ENCODE peak calls at places on chromosomes 6 and 20, in ten cellular contexts. I is tibial artery, M is CD14-positive monocyte, C is brain microvascular endothelial cell, A is A549, E is astrocyte of the spinal cord, P is fibroblast of mammary gland, G is kidney epithelial cell, D is neural progenitor cell, H is H9. L is an unnamed sample.

GRCh38 chr6:118750143-118750542 is 98.8 kb upstream of the CEP85L start:
- DNase-seq in C (peak), I (no peak), H (no peak), M (no peak), A (no peak), P (no peak), D (no peak), E (peak), G (no peak), L (no peak)

GRCh38 chr20:57459278-57459677 is 65.7 kb downstream of the CTCFL start:
- DNase-seq in E (no peak), H (no peak), C (no peak), A (no peak), D (no peak), P (no peak), M (no peak), G (no peak), I (no peak), L (no peak)

GRCh38 chr6:40999498-41000070 is 39.4 kb downstream of the UNC5CL start:
- DNase-seq in H (peak), D (peak), G (no peak), A (peak), M (peak), I (no peak), E (peak), C (no peak), P (peak), L (peak)

GRCh38 chr6:139868576-139868975 is 494.1 kb upstream of the CITED2 start:
- DNase-seq in G (no peak), H (no peak), C (no peak), A (no peak), E (no peak), I (no peak), P (no peak), D (no peak), M (no peak), L (no peak)

GRCh38 chr6:136920858-136921520 is 1.1 kb upstream of the SLC35D3 start:
- DNase-seq in H (peak), I (no peak), G (no peak), A (no peak), D (peak), P (peak), C (no peak), E (peak), M (no peak), L (no peak)

GRCh38 chr6:106339334-106340029 is 13.9 kb upstream of the ATG5 start:
- DNase-seq in P (peak), G (peak), C (peak), M (peak), H (peak), I (no peak), A (peak), E (peak), D (peak), L (peak)

GRCh38 chr6:138830273-138830672 is 34.4 kb downstream of the ECT2L start:
- DNase-seq in H (no peak), A (no peak), E (no peak), I (no peak), M (no peak), G (no peak), P (no peak), D (no peak), C (no peak), L (no peak)

GRCh38 chr6:57432162-57432561 is 114.7 kb downstream of the PRIM2 start:
- DNase-seq in H (no peak), C (no peak), E (peak), D (no peak), I (no peak), P (peak), M (no peak), G (no peak), A (no peak), L (peak)

GRCh38 chr6:130150906-130151305 is 71.8 kb downstream of the SAMD3 start:
- DNase-seq in D (no peak), H (no peak), P (no peak), E (no peak), M (no peak), I (no peak), G (no peak), A (no peak), C (no peak), L (no peak)

GRCh38 chr6:166266336-166266735 is 41.9 kb downstream of the PRR18 start:
- DNase-seq in D (no peak), H (no peak), E (no peak), P (no peak), I (no peak), G (peak), C (no peak), M (no peak), A (no peak), L (peak)

GRCh38 chr20:3405696-3406358 is 1.6 kb downstream of the DNAAF9 start:
- DNase-seq in C (no peak), M (no peak), D (no peak), P (peak), H (no peak), E (no peak), I (no peak), G (no peak), A (no peak), L (no peak)

GRCh38 chr6:83867527-83868161 is 8.2 kb downstream of the CYB5R4 start:
- DNase-seq in H (no peak), I (peak), M (peak), P (peak), D (peak), C (peak), E (peak), G (no peak), A (peak), L (peak)

GRCh38 chr6:7142228-7142801 is 34.6 kb downstream of the RREB1 start:
- DNase-seq in G (no peak), D (no peak), C (no peak), E (no peak), A (no peak), I (no peak), H (no peak), P (no peak), M (no peak), L (no peak)

GRCh38 chr6:14792118-14792955 is 453.5 kb upstream of the JARID2 start:
- DNase-seq in E (no peak), I (no peak), G (no peak), D (no peak), P (peak), A (no peak), H (no peak), M (no peak), C (no peak), L (no peak)

GRCh38 chr20:8854566-8854965 is 214.3 kb upstream of the PLCB4 start:
- DNase-seq in P (peak), M (no peak), I (peak), H (no peak), G (no peak), C (peak), A (no peak), D (peak), E (peak), L (no peak)

GRCh38 chr20:36887779-36888133 is 11.8 kb downstream of the TLDC2 start:
- DNase-seq in M (no peak), H (no peak), C (no peak), I (no peak), P (peak), G (no peak), E (no peak), D (peak), A (no peak), L (no peak)

GRCh38 chr6:129029778-129030177 is 146.8 kb downstream of the LAMA2 start:
- DNase-seq in G (no peak), P (peak), I (no peak), D (no peak), A (no peak), E (peak), H (no peak), M (no peak), C (no peak), L (no peak)

GRCh38 chr6:169896826-169897456 is 145.5 kb downstream of the ERMARD start:
- DNase-seq in E (no peak), A (no peak), G (no peak), M (no peak), H (no peak), P (no peak), C (no peak), I (no peak), D (no peak), L (no peak)

GRCh38 chr6:156658596-156659316 is 118.4 kb upstream of the ARID1B start:
- DNase-seq in G (no peak), A (no peak), C (no peak), H (no peak), M (no peak), D (peak), E (no peak), P (peak), I (no peak), L (no peak)

GRCh38 chr6:56916849-56917551 is 37.9 kb upstream of the BEND6 start:
- DNase-seq in D (no peak), I (no peak), M (no peak), A (no peak), P (no peak), H (no peak), E (peak), G (no peak), C (no peak), L (no peak)

GRCh38 chr20:47167846-47168245 is 188.7 kb downstream of the ZMYND8 start:
- DNase-seq in E (no peak), C (no peak), D (peak), G (no peak), I (no peak), A (no peak), P (no peak), M (no peak), H (no peak), L (no peak)

GRCh38 chr20:9705722-9706476 is 133.0 kb downstream of the PAK5 start:
- DNase-seq in A (no peak), C (no peak), G (no peak), M (no peak), I (no peak), D (no peak), E (no peak), P (no peak), H (no peak), L (no peak)

GRCh38 chr20:58908216-58908615 is 55.7 kb downstream of the GNAS start:
- DNase-seq in M (no peak), A (no peak), I (no peak), E (no peak), G (no peak), H (no peak), D (no peak), P (no peak), C (no peak), L (no peak)

GRCh38 chr20:22490287-22491187 is 93.8 kb downstream of the FOXA2 start:
- DNase-seq in P (peak), M (no peak), I (no peak), H (peak), G (peak), C (no peak), D (peak), A (peak), E (no peak), L (peak)

GRCh38 chr6:88650029-88650619 is 313.3 kb downstream of the RNGTT start:
- DNase-seq in E (peak), I (no peak), H (no peak), A (no peak), G (peak), D (no peak), M (no peak), C (peak), P (peak), L (no peak)

GRCh38 chr20:6178537-6178936 is 55.7 kb upstream of the FERMT1 start:
- DNase-seq in E (peak), C (peak), M (no peak), G (peak), I (no peak), D (peak), A (peak), P (peak), H (no peak), L (peak)

GRCh38 chr6:145787688-145788087 is 26.9 kb downstream of the FBXO30 start:
- DNase-seq in A (no peak), H (no peak), D (no peak), P (no peak), I (no peak), E (no peak), M (no peak), G (no peak), C (no peak), L (no peak)

GRCh38 chr6:70310063-70310694 is 7.3 kb upstream of the COL9A1 start:
- DNase-seq in G (peak), M (no peak), H (no peak), E (peak), I (no peak), P (peak), C (peak), D (peak), A (peak), L (peak)

GRCh38 chr6:12801141-12801540 is 84.6 kb downstream of the PHACTR1 start:
- DNase-seq in A (no peak), M (no peak), D (no peak), P (no peak), E (no peak), C (no peak), I (no peak), G (no peak), H (no peak), L (peak)

GRCh38 chr20:22775671-22776139 is 191.3 kb upstream of the FOXA2 start:
- DNase-seq in I (no peak), H (no peak), E (peak), C (peak), M (no peak), A (peak), D (no peak), G (peak), P (peak), L (peak)

GRCh38 chr6:3750324-3751018 is 1.0 kb downstream of the PXDC1 start:
- DNase-seq in E (peak), P (peak), H (peak), D (peak), C (peak), I (peak), M (no peak), G (no peak), A (no peak), L (peak)

GRCh38 chr6:81795890-81796289 is 43.4 kb upstream of the TENT5A start:
- DNase-seq in A (no peak), M (no peak), I (no peak), H (no peak), E (no peak), G (no peak), D (no peak), P (no peak), C (no peak), L (no peak)

GRCh38 chr20:43954704-43955243 is 40.1 kb downstream of the TOX2 start:
- DNase-seq in A (no peak), E (no peak), C (no peak), P (peak), H (no peak), I (no peak), M (peak), G (no peak), D (no peak), L (peak)

GRCh38 chr20:43957392-43957791 is 42.7 kb downstream of the TOX2 start:
- DNase-seq in A (no peak), D (no peak), M (no peak), C (no peak), P (no peak), H (no peak), E (no peak), G (no peak), I (no peak), L (no peak)

GRCh38 chr20:43949741-43950618 is 35.3 kb downstream of the TOX2 start:
- DNase-seq in G (no peak), E (no peak), A (no peak), P (no peak), H (no peak), D (no peak), M (peak), C (peak), I (no peak), L (no peak)

GRCh38 chr20:43955244-43956191 is 40.9 kb downstream of the TOX2 start:
- DNase-seq in D (no peak), M (peak), A (peak), C (peak), H (no peak), G (peak), E (peak), I (no peak), P (peak), L (peak)

GRCh38 chr20:43953919-43954617 is 39.4 kb downstream of the TOX2 start:
- DNase-seq in G (no peak), C (no peak), D (no peak), H (no peak), I (no peak), M (no peak), E (peak), P (peak), A (no peak), L (no peak)
- TF ChIP-seq CTCF in G (no peak), C (no peak), D (no peak), H (peak), I (no peak), M (no peak), E (no peak), P (no peak), A (no peak), L (no peak)

GRCh38 chr6:107657755-107658461 is 166.2 kb downstream of the SCML4 start:
- DNase-seq in P (peak), H (peak), C (peak), E (peak), G (peak), I (peak), D (no peak), M (peak), A (no peak), L (peak)
- TF ChIP-seq CTCF in P (no peak), H (peak), C (peak), E (peak), G (peak), I (no peak), D (no peak), M (peak), A (no peak), L (peak)

DNA sequence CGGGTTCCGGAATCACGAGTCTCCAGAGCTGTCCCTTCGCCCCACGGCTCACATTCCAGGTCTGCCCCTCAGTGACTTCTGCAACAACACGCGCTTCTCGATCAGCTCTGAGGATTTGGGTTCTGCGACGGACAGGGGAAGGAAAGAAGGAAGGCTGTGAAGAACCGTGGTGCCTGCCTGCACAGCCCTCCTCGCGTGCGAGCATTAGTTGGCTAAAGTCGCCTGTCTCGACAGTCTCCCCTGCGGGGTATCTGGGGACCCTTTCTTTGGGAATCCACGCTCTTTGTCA is 23.1 kb downstream of the VPS52 start:
- DNase-seq in C (no peak), A (no peak), P (peak), D (peak), E (no peak), I (no peak), H (no peak), M (no peak), G (no peak), L (peak)
- TF ChIP-seq CTCF in C (no peak), A (no peak), P (no peak), D (no peak), E (no peak), I (no peak), H (no peak), M (peak), G (no peak), L (no peak)

GRCh38 chr6:9801255-9801757 is 613.6 kb downstream of the TFAP2A start:
- DNase-seq in P (no peak), C (no peak), I (no peak), D (no peak), H (no peak), A (no peak), G (no peak), M (no peak), E (no peak), L (no peak)

DNA sequence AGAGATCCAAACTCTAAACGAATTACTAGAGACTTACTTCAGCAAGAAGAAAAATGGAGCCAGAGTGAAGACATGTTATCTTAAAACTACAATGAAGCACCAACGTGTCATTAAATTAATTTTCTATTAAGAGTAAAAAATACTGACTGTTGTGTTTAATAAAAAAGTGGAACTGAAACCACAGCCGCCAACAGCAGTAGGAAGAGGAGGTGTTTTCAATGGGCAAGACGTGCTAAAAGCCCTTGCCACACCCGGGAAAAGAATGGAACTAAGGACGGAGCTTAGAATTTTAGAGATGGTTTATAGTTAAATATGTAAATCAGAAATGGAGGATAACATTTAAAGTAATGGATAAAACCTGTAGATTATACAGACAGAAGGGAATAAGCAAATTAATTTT is 608.7 kb downstream of the TFAP2A start:
- DNase-seq in I (no peak), M (no peak), P (no peak), D (no peak), C (no peak), G (no peak), E (no peak), A (no peak), H (no peak), L (no peak)
- TF ChIP-seq CTCF in I (no peak), M (no peak), P (no peak), D (no peak), C (no peak), G (no peak), E (no peak), A (no peak), H (no peak), L (no peak)

DNA sequence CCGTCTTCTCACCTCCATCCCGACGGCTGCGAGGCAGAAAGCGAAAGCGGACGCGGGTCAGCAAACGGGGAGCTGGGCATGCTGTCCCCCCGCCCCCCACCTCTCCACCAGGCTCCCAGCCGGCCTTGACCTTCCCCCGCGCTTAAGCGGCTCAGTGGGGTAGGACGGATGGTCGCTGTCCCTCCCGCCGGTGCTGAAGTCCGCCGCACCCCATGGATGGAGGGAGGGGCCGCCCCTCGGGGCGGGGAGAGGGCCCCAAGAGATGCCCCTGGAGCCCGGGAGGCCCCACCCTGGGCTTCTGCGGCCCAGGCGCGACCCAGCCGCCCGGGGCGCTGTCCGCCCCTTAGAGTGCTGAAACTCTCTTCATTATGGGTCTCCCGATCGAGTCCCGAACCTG is at the start of gene KCNB1:
- DNase-seq in D (peak), C (peak), I (peak), G (no peak), H (peak), P (peak), A (peak), E (peak), M (no peak), L (peak)
- TF ChIP-seq CTCF in D (peak), C (no peak), I (peak), G (no peak), H (no peak), P (no peak), A (no peak), E (peak), M (peak), L (no peak)

DNA sequence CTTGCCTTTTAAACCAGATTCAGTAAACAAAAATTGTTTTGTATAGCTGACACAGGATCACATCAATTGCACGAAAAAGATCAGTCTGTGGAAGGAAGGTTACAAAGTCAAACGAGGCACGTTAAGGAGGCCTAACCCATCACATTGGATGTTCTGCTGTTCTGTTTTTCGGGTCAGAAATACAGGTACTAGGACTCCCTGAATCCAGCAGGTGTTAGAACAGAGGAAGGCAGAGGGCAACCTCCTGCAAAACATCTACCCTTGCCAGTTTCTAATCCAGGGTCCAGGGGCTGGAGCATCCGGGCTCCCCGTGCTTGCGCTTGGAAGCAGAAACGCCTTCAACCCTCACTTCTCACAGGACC is 64.6 kb downstream of the PLG start:
- DNase-seq in C (no peak), P (no peak), G (no peak), M (no peak), D (no peak), E (no peak), I (no peak), A (no peak), H (no peak), L (no peak)
- TF ChIP-seq CTCF in C (no peak), P (no peak), G (no peak), M (no peak), D (no peak), E (no peak), I (no peak), A (no peak), H (no peak), L (no peak)

DNA sequence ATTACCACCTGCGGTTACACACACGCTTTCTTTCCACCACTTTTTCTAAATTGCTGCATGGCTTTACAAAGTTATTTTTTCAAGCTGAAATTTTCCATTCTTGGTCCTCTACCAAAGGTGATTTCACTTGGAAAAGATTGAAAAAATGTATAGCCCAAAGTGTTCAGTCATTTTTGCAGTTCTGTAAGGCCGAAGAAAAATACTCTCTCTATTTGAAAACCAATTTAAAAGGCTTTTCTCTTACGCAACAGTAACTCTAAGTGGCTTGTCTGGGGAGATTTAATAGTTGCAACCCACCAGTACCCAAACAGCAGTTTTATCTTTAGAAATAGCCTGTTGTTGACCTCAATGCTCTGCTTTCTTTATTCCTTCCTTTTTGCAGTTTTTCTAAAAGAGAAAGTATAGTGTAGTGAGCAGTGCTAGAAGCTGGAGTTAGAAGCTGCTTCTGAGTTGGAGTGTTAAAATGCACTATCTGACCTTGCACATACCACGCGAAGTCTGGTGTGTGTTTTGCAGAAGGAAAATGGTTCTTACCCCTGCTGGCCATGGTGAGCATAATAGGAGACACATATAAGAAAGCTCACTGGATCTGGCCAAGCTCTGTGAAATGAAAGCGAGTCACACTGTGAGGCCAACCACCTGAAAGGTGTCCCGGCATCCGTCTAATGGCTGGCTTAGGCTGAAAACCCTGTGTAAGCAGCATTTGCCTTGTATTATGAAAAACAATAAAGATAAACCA is 271.6 kb upstream of the PRND start:
- DNase-seq in C (peak), E (peak), M (no peak), H (no peak), I (no peak), A (peak), G (no peak), D (no peak), P (peak), L (peak)
- TF ChIP-seq CTCF in C (peak), E (peak), M (no peak), H (peak), I (peak), A (no peak), G (no peak), D (peak), P (peak), L (peak)

L was measured in epithelial cell of esophagus.